ENCODE peak calls at places on chromosomes 1 and 21, in five cellular contexts. Y is left lung, F is WTC11, N is iPS-NIHi11, U is AG08395. S is an unnamed sample.

GRCh38 chr21:17446737-17447136 is 66.1 kb upstream of the CXADR start:
- DNase-seq in U (no peak), F (no peak), N (no peak), Y (no peak), S (no peak)

GRCh38 chr1:239816090-239816812 is 275.4 kb upstream of the FMN2 start:
- DNase-seq in N (peak; percentile 70), F (peak; percentile 52), U (peak; percentile 72), Y (peak; percentile 64), S (peak; percentile 8)

GRCh38 chr1:90924982-90925381 is 96.9 kb downstream of the ZNF644 start:
- DNase-seq in U (no peak), F (peak; percentile 67), N (peak; percentile 49), Y (no peak), S (no peak)

GRCh38 chr1:151006331-151007052 is at the start of gene MINDY1:
- DNase-seq in Y (peak; percentile 72), N (peak; percentile 82), U (peak; percentile 91), F (peak; percentile 73), S (peak; percentile 77)

GRCh38 chr21:41777934-41778815 is 11.3 kb upstream of the RIPK4 start:
- DNase-seq in U (peak; percentile 89), Y (peak; percentile 84), N (peak; percentile 81), F (peak; percentile 97), S (peak; percentile 84)

GRCh38 chr1:235073331-235073967 is 55.2 kb downstream of the TOMM20 start:
- DNase-seq in Y (peak; percentile 87), N (no peak), U (no peak), F (no peak), S (no peak)

GRCh38 chr1:236561976-236562375 is 38.2 kb downstream of the LGALS8 start:
- DNase-seq in Y (no peak), N (no peak), U (no peak), F (no peak), S (no peak)

GRCh38 chr1:21234779-21235178 is 55.5 kb downstream of the ECE1 start:
- DNase-seq in Y (no peak), N (no peak), F (no peak), U (peak; percentile 51), S (peak; percentile 52)

GRCh38 chr1:199272690-199273089 is 633.9 kb downstream of the PTPRC start:
- DNase-seq in N (peak; percentile 59), U (peak; percentile 87), F (peak; percentile 14), Y (peak; percentile 66), S (peak; percentile 79)

GRCh38 chr1:42380617-42381423 is at the start of gene RIMKLA:
- DNase-seq in N (peak; percentile 98), U (peak; percentile 71), Y (peak; percentile 36), F (peak; percentile 70), S (no peak)

GRCh38 chr1:2383576-2383975 is 7.8 kb downstream of the MORN1 start:
- DNase-seq in N (no peak), U (no peak), F (no peak), Y (peak; percentile 15), S (no peak)